ENCODE peak calls at places on chromosomes 2 and 18, in seven cellular contexts. One of them, this sample, is unnamed.

GRCh38 chr18:61334491-61334850 is 1.2 kb downstream of the CDH20 start:
- DNase-seq in left ventricle myocardium inferior: no peak
- DNase-seq in adrenal gland: no peak
- DNase-seq in mammary epithelial cell: no peak
- DNase-seq in brain microvascular endothelial cell: no peak
- DNase-seq in upper lobe of right lung: no peak
- DNase-seq in lower lobe of right lung: no peak
- DNase-seq in this sample: no peak

GRCh38 chr2:96345403-96345802 is 9.8 kb downstream of the NCAPH start:
- DNase-seq in left ventricle myocardium inferior: no peak
- DNase-seq in adrenal gland: no peak
- DNase-seq in mammary epithelial cell: no peak
- DNase-seq in brain microvascular endothelial cell: no peak
- DNase-seq in upper lobe of right lung: no peak
- DNase-seq in lower lobe of right lung: no peak
- DNase-seq in this sample: no peak

GRCh38 chr2:86286518-86286917 is 50.9 kb downstream of the REEP1 start:
- DNase-seq in left ventricle myocardium inferior: no peak
- DNase-seq in adrenal gland: no peak
- DNase-seq in mammary epithelial cell: no peak
- DNase-seq in brain microvascular endothelial cell: no peak
- DNase-seq in upper lobe of right lung: peak
- DNase-seq in lower lobe of right lung: no peak
- DNase-seq in this sample: no peak

GRCh38 chr18:50056185-50056584 is 138.8 kb downstream of the MYO5B start:
- DNase-seq in left ventricle myocardium inferior: no peak
- DNase-seq in adrenal gland: no peak
- DNase-seq in mammary epithelial cell: no peak
- DNase-seq in brain microvascular endothelial cell: no peak
- DNase-seq in upper lobe of right lung: no peak
- DNase-seq in lower lobe of right lung: no peak
- DNase-seq in this sample: no peak

GRCh38 chr18:11219571-11219970 is 70.2 kb upstream of the PIEZO2 start:
- DNase-seq in left ventricle myocardium inferior: no peak
- DNase-seq in adrenal gland: no peak
- DNase-seq in mammary epithelial cell: no peak
- DNase-seq in brain microvascular endothelial cell: no peak
- DNase-seq in upper lobe of right lung: no peak
- DNase-seq in lower lobe of right lung: no peak
- DNase-seq in this sample: no peak

GRCh38 chr18:5962362-5962761 is 67.0 kb upstream of the TMEM200C start:
- DNase-seq in left ventricle myocardium inferior: no peak
- DNase-seq in adrenal gland: no peak
- DNase-seq in mammary epithelial cell: no peak
- DNase-seq in brain microvascular endothelial cell: no peak
- DNase-seq in upper lobe of right lung: no peak
- DNase-seq in lower lobe of right lung: no peak
- DNase-seq in this sample: no peak

GRCh38 chr2:109330056-109330455 is 201.1 kb downstream of the SH3RF3 start:
- DNase-seq in left ventricle myocardium inferior: no peak
- DNase-seq in adrenal gland: no peak
- DNase-seq in mammary epithelial cell: no peak
- DNase-seq in brain microvascular endothelial cell: peak
- DNase-seq in upper lobe of right lung: no peak
- DNase-seq in lower lobe of right lung: no peak
- DNase-seq in this sample: no peak

GRCh38 chr18:74444104-74444503 is 13.0 kb downstream of the DIPK1C start:
- DNase-seq in left ventricle myocardium inferior: no peak
- DNase-seq in adrenal gland: no peak
- DNase-seq in mammary epithelial cell: no peak
- DNase-seq in brain microvascular endothelial cell: no peak
- DNase-seq in upper lobe of right lung: no peak
- DNase-seq in lower lobe of right lung: no peak
- DNase-seq in this sample: no peak

GRCh38 chr2:236240228-236240990 is 23.8 kb downstream of the ASB18 start:
- DNase-seq in left ventricle myocardium inferior: peak
- DNase-seq in adrenal gland: no peak
- DNase-seq in mammary epithelial cell: no peak
- DNase-seq in brain microvascular endothelial cell: peak
- DNase-seq in upper lobe of right lung: no peak
- DNase-seq in lower lobe of right lung: no peak
- DNase-seq in this sample: no peak

GRCh38 chr2:105887246-105887645 is 142.5 kb downstream of the NCK2 start:
- DNase-seq in left ventricle myocardium inferior: no peak
- DNase-seq in adrenal gland: no peak
- DNase-seq in mammary epithelial cell: no peak
- DNase-seq in brain microvascular endothelial cell: peak
- DNase-seq in upper lobe of right lung: no peak
- DNase-seq in lower lobe of right lung: no peak
- DNase-seq in this sample: no peak

GRCh38 chr18:10242922-10243680 is 211.3 kb upstream of the APCDD1 start:
- DNase-seq in left ventricle myocardium inferior: no peak
- DNase-seq in adrenal gland: no peak
- DNase-seq in mammary epithelial cell: no peak
- DNase-seq in brain microvascular endothelial cell: no peak
- DNase-seq in upper lobe of right lung: no peak
- DNase-seq in lower lobe of right lung: no peak
- DNase-seq in this sample: no peak

GRCh38 chr2:132438650-132439030 is 22.0 kb downstream of the GPR39 start:
- DNase-seq in left ventricle myocardium inferior: no peak
- DNase-seq in adrenal gland: no peak
- DNase-seq in mammary epithelial cell: peak
- DNase-seq in brain microvascular endothelial cell: peak
- DNase-seq in upper lobe of right lung: no peak
- DNase-seq in lower lobe of right lung: no peak
- DNase-seq in this sample: peak

GRCh38 chr2:72993147-72993546 is 75.8 kb downstream of the EMX1 start:
- DNase-seq in left ventricle myocardium inferior: no peak
- DNase-seq in adrenal gland: no peak
- DNase-seq in mammary epithelial cell: no peak
- DNase-seq in brain microvascular endothelial cell: peak
- DNase-seq in upper lobe of right lung: peak
- DNase-seq in lower lobe of right lung: no peak
- DNase-seq in this sample: peak

GRCh38 chr2:67825476-67825875 is 237.3 kb downstream of the C1D start:
- DNase-seq in left ventricle myocardium inferior: no peak
- DNase-seq in adrenal gland: no peak
- DNase-seq in mammary epithelial cell: peak
- DNase-seq in brain microvascular endothelial cell: no peak
- DNase-seq in upper lobe of right lung: no peak
- DNase-seq in lower lobe of right lung: no peak
- DNase-seq in this sample: no peak

GRCh38 chr2:209371407-209371806 is 52.4 kb upstream of the MAP2 start:
- DNase-seq in left ventricle myocardium inferior: no peak
- DNase-seq in adrenal gland: no peak
- DNase-seq in mammary epithelial cell: no peak
- DNase-seq in brain microvascular endothelial cell: no peak
- DNase-seq in upper lobe of right lung: no peak
- DNase-seq in lower lobe of right lung: no peak
- DNase-seq in this sample: no peak

GRCh38 chr2:136404925-136405324 is 287.0 kb upstream of the CXCR4 start:
- DNase-seq in left ventricle myocardium inferior: no peak
- DNase-seq in adrenal gland: no peak
- DNase-seq in mammary epithelial cell: no peak
- DNase-seq in brain microvascular endothelial cell: no peak
- DNase-seq in upper lobe of right lung: no peak
- DNase-seq in lower lobe of right lung: no peak
- DNase-seq in this sample: no peak

GRCh38 chr2:234556848-234557573 is 60.1 kb upstream of the ARL4C start:
- DNase-seq in left ventricle myocardium inferior: no peak
- DNase-seq in adrenal gland: peak
- DNase-seq in mammary epithelial cell: peak
- DNase-seq in brain microvascular endothelial cell: peak
- DNase-seq in upper lobe of right lung: no peak
- DNase-seq in lower lobe of right lung: no peak
- DNase-seq in this sample: no peak

GRCh38 chr2:26067186-26067974 is 33.5 kb downstream of the RAB10 start:
- DNase-seq in left ventricle myocardium inferior: no peak
- DNase-seq in adrenal gland: no peak
- DNase-seq in mammary epithelial cell: no peak
- DNase-seq in brain microvascular endothelial cell: no peak
- DNase-seq in upper lobe of right lung: no peak
- DNase-seq in lower lobe of right lung: no peak
- DNase-seq in this sample: no peak

GRCh38 chr2:71829008-71829407 is 318.7 kb downstream of the CYP26B1 start:
- DNase-seq in left ventricle myocardium inferior: no peak
- DNase-seq in adrenal gland: no peak
- DNase-seq in mammary epithelial cell: no peak
- DNase-seq in brain microvascular endothelial cell: no peak
- DNase-seq in upper lobe of right lung: no peak
- DNase-seq in lower lobe of right lung: no peak
- DNase-seq in this sample: no peak

GRCh38 chr2:237309011-237309410 is 105.0 kb downstream of the COL6A3 start:
- DNase-seq in left ventricle myocardium inferior: no peak
- DNase-seq in adrenal gland: no peak
- DNase-seq in mammary epithelial cell: no peak
- DNase-seq in brain microvascular endothelial cell: no peak
- DNase-seq in upper lobe of right lung: no peak
- DNase-seq in lower lobe of right lung: no peak
- DNase-seq in this sample: no peak

GRCh38 chr2:96534701-96535181 is 1.8 kb upstream of the ARID5A start:
- DNase-seq in left ventricle myocardium inferior: no peak
- DNase-seq in adrenal gland: no peak
- DNase-seq in mammary epithelial cell: peak
- DNase-seq in brain microvascular endothelial cell: no peak
- DNase-seq in upper lobe of right lung: peak
- DNase-seq in lower lobe of right lung: no peak
- DNase-seq in this sample: no peak

GRCh38 chr18:56003009-56003408 is 415.0 kb upstream of the TCF4 start:
- DNase-seq in left ventricle myocardium inferior: no peak
- DNase-seq in adrenal gland: no peak
- DNase-seq in mammary epithelial cell: no peak
- DNase-seq in brain microvascular endothelial cell: no peak
- DNase-seq in upper lobe of right lung: no peak
- DNase-seq in lower lobe of right lung: no peak
- DNase-seq in this sample: no peak

DNA sequence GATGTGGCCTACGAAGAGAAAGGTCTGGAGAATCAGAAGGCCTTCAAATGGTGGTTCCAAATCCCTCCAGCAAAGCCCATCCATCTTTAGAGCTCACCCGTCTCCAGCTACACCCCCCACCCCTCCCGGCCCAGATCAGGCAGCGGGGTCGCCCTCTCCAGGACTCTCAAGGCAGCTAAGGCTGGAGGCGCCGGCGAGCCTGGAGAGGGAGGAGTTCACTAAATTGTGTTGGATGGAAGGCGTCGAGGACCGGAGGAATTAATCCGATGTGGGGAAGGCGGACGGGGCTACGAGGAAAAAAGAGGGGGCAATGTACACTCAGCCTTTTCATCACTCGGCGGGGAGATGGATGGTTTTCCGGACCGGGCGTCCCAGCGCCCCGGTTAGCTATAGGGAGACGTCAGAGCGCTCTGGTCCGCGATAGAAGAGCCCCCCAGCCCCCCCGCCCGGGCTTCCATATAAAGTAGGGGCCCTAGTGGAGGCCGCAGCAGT is at the start of gene GRP:
- DNase-seq in left ventricle myocardium inferior: no peak
- DNase-seq in adrenal gland: no peak
- DNase-seq in mammary epithelial cell: no peak
- DNase-seq in brain microvascular endothelial cell: no peak
- DNase-seq in upper lobe of right lung: no peak
- DNase-seq in lower lobe of right lung: no peak
- DNase-seq in this sample: no peak
- H3K4me3 ChIP-seq in left ventricle myocardium inferior: peak
- H3K4me3 ChIP-seq in adrenal gland: no peak
- H3K4me3 ChIP-seq in mammary epithelial cell: no peak
- H3K4me3 ChIP-seq in brain microvascular endothelial cell: no peak
- H3K4me3 ChIP-seq in upper lobe of right lung: no peak
- H3K4me3 ChIP-seq in lower lobe of right lung: peak
- H3K4me3 ChIP-seq in this sample: no peak

DNA sequence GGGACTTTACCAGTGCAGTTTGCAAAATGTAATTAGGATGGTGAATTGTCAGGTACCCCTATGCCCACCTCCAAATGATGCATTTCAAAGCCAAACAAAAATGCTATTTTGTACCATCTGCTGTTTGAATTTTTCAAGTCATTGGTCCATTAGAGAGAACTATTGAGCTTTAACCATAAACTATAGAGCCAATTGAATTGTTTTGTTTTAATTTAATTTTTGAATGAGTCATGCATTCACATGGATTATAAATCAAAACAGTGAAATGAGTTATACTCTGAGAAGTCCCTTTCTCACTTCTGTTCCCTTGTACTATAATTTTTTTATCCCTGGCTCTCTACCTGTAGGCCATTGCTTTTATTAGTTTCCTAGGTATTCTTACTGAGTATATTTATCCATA is 140.6 kb upstream of the LYPD6 start:
- DNase-seq in left ventricle myocardium inferior: no peak
- DNase-seq in adrenal gland: no peak
- DNase-seq in mammary epithelial cell: no peak
- DNase-seq in brain microvascular endothelial cell: no peak
- DNase-seq in upper lobe of right lung: no peak
- DNase-seq in lower lobe of right lung: no peak
- DNase-seq in this sample: no peak
- TF ChIP-seq CTCF in left ventricle myocardium inferior: no peak
- TF ChIP-seq CTCF in adrenal gland: no peak
- TF ChIP-seq CTCF in mammary epithelial cell: no peak
- TF ChIP-seq CTCF in brain microvascular endothelial cell: no peak
- TF ChIP-seq CTCF in upper lobe of right lung: no peak
- TF ChIP-seq CTCF in lower lobe of right lung: no peak
- TF ChIP-seq CTCF in this sample: no peak

DNA sequence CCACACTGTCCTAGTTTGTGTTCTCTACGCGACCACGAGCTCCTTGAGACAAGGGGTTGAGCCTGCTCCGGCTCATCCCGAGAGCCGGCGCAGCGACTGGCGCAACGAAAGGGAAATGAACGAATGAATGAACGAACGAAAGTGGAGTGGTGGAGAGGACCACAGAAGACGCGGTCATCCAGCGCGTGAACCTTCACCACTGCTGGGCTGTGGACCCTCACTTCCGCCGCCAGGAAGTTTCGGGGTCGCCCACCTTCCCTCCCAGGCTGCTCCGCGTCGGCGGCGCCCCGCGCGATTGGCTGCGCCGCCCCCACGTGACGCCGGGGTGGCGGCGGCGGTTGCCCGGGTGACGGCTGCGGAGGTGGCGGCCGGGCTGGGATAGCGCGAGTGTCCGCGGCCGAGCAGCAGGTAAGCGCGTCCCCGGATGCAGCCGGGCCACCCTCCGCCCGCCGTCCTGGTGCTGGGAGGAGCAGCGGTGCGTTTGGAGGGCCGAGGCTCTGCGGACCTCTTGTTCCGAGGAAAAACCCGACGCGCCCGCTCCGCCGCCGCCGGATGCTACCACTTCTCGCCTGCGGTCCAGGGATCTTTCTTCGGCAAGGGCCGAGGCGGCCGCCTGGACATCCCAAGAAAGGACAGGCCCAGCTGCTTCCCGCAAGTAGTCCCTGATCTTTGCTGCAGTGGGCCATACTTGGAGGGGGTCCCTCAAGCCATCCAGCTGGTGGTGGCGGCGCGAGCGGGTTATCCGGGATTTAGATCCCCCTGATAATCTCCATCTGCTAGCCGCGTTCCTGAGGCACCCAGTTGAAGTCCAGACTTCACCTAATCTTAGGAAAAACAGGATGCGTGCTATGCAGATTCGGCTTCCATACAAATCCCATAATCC is at the start of gene ARMC9:
- DNase-seq in left ventricle myocardium inferior: peak
- DNase-seq in adrenal gland: peak
- DNase-seq in mammary epithelial cell: peak
- DNase-seq in brain microvascular endothelial cell: peak
- DNase-seq in upper lobe of right lung: peak
- DNase-seq in lower lobe of right lung: peak
- DNase-seq in this sample: no peak
- H3K27ac ChIP-seq in left ventricle myocardium inferior: peak
- H3K27ac ChIP-seq in adrenal gland: peak
- H3K27ac ChIP-seq in mammary epithelial cell: peak
- H3K27ac ChIP-seq in brain microvascular endothelial cell: peak
- H3K27ac ChIP-seq in upper lobe of right lung: peak
- H3K27ac ChIP-seq in lower lobe of right lung: peak
- H3K27ac ChIP-seq in this sample: peak

GRCh38 chr2:121627525-121628050 is 21.7 kb downstream of the CLASP1 start:
- DNase-seq in left ventricle myocardium inferior: no peak
- DNase-seq in adrenal gland: no peak
- DNase-seq in mammary epithelial cell: no peak
- DNase-seq in brain microvascular endothelial cell: no peak
- DNase-seq in upper lobe of right lung: no peak
- DNase-seq in lower lobe of right lung: no peak
- DNase-seq in this sample: no peak
- H3K4me3 ChIP-seq in left ventricle myocardium inferior: peak
- H3K4me3 ChIP-seq in adrenal gland: no peak
- H3K4me3 ChIP-seq in mammary epithelial cell: no peak
- H3K4me3 ChIP-seq in brain microvascular endothelial cell: no peak
- H3K4me3 ChIP-seq in upper lobe of right lung: no peak
- H3K4me3 ChIP-seq in lower lobe of right lung: no peak
- H3K4me3 ChIP-seq in this sample: no peak

This sample was measured in RWPE2.